ENCODE peak calls at places on chromosomes 3 and 15, in ten cellular contexts. One of them, this sample, is unnamed.

GRCh38 chr15:81161215-81161673 is 27.2 kb downstream of the CFAP161 start:
- DNase-seq in activated T-helper 1 cell treated with anti-CD3 and anti-CD28 coated beads, Interleukin-2, amount 50 U/mL, for 16 hours: no peak
- DNase-seq in CD4-positive, alpha-beta memory T cell: no peak
- DNase-seq in AG08395: no peak
- DNase-seq in stimulated activated CD8-positive, alpha-beta memory T cell treated with anti-CD3 and anti-CD28 coated beads, Interleukin-12 subunit alpha, Interleukin-12 subunit beta, amount 100 ng/mL, for 1 hour: no peak
- DNase-seq in fibroblast of pulmonary artery: no peak
- DNase-seq in iris pigment epithelial cell: no peak
- DNase-seq in amniotic stem cell: no peak
- DNase-seq in left kidney: no peak
- DNase-seq in H54: no peak
- DNase-seq in this sample: no peak

GRCh38 chr15:90762109-90762508 is 45.0 kb downstream of the BLM start:
- DNase-seq in AG08395: peak
- DNase-seq in CD4-positive, alpha-beta memory T cell: no peak
- DNase-seq in iris pigment epithelial cell: peak
- DNase-seq in H54: no peak
- DNase-seq in activated T-helper 1 cell treated with anti-CD3 and anti-CD28 coated beads, Interleukin-2, amount 50 U/mL, for 16 hours: no peak
- DNase-seq in left kidney: no peak
- DNase-seq in amniotic stem cell: no peak
- DNase-seq in stimulated activated CD8-positive, alpha-beta memory T cell treated with anti-CD3 and anti-CD28 coated beads, Interleukin-12 subunit alpha, Interleukin-12 subunit beta, amount 100 ng/mL, for 1 hour: no peak
- DNase-seq in fibroblast of pulmonary artery: peak
- DNase-seq in this sample: peak

GRCh38 chr3:69671082-69671952 is 67.9 kb upstream of the MITF start:
- DNase-seq in activated T-helper 1 cell treated with anti-CD3 and anti-CD28 coated beads, Interleukin-2, amount 50 U/mL, for 16 hours: no peak
- DNase-seq in AG08395: peak
- DNase-seq in CD4-positive, alpha-beta memory T cell: no peak
- DNase-seq in iris pigment epithelial cell: peak
- DNase-seq in amniotic stem cell: no peak
- DNase-seq in H54: peak
- DNase-seq in stimulated activated CD8-positive, alpha-beta memory T cell treated with anti-CD3 and anti-CD28 coated beads, Interleukin-12 subunit alpha, Interleukin-12 subunit beta, amount 100 ng/mL, for 1 hour: no peak
- DNase-seq in left kidney: peak
- DNase-seq in fibroblast of pulmonary artery: peak
- DNase-seq in this sample: peak

GRCh38 chr3:23968467-23969184 is 23.5 kb downstream of the NR1D2 start:
- DNase-seq in AG08395: no peak
- DNase-seq in amniotic stem cell: no peak
- DNase-seq in stimulated activated CD8-positive, alpha-beta memory T cell treated with anti-CD3 and anti-CD28 coated beads, Interleukin-12 subunit alpha, Interleukin-12 subunit beta, amount 100 ng/mL, for 1 hour: no peak
- DNase-seq in fibroblast of pulmonary artery: peak
- DNase-seq in iris pigment epithelial cell: peak
- DNase-seq in left kidney: no peak
- DNase-seq in CD4-positive, alpha-beta memory T cell: no peak
- DNase-seq in activated T-helper 1 cell treated with anti-CD3 and anti-CD28 coated beads, Interleukin-2, amount 50 U/mL, for 16 hours: no peak
- DNase-seq in H54: no peak
- DNase-seq in this sample: no peak

GRCh38 chr3:102229062-102229655 is 205.7 kb upstream of the ZPLD1 start:
- DNase-seq in activated T-helper 1 cell treated with anti-CD3 and anti-CD28 coated beads, Interleukin-2, amount 50 U/mL, for 16 hours: peak
- DNase-seq in amniotic stem cell: peak
- DNase-seq in H54: peak
- DNase-seq in iris pigment epithelial cell: peak
- DNase-seq in left kidney: peak
- DNase-seq in CD4-positive, alpha-beta memory T cell: peak
- DNase-seq in fibroblast of pulmonary artery: peak
- DNase-seq in AG08395: peak
- DNase-seq in stimulated activated CD8-positive, alpha-beta memory T cell treated with anti-CD3 and anti-CD28 coated beads, Interleukin-12 subunit alpha, Interleukin-12 subunit beta, amount 100 ng/mL, for 1 hour: peak
- DNase-seq in this sample: peak

GRCh38 chr3:188571531-188572115 is 417.7 kb downstream of the LPP start:
- DNase-seq in CD4-positive, alpha-beta memory T cell: no peak
- DNase-seq in amniotic stem cell: no peak
- DNase-seq in H54: no peak
- DNase-seq in iris pigment epithelial cell: no peak
- DNase-seq in left kidney: no peak
- DNase-seq in fibroblast of pulmonary artery: peak
- DNase-seq in stimulated activated CD8-positive, alpha-beta memory T cell treated with anti-CD3 and anti-CD28 coated beads, Interleukin-12 subunit alpha, Interleukin-12 subunit beta, amount 100 ng/mL, for 1 hour: no peak
- DNase-seq in activated T-helper 1 cell treated with anti-CD3 and anti-CD28 coated beads, Interleukin-2, amount 50 U/mL, for 16 hours: no peak
- DNase-seq in AG08395: no peak
- DNase-seq in this sample: no peak

GRCh38 chr3:54578417-54578816 is 349.4 kb downstream of the LRTM1 start:
- DNase-seq in fibroblast of pulmonary artery: peak
- DNase-seq in AG08395: peak
- DNase-seq in H54: no peak
- DNase-seq in stimulated activated CD8-positive, alpha-beta memory T cell treated with anti-CD3 and anti-CD28 coated beads, Interleukin-12 subunit alpha, Interleukin-12 subunit beta, amount 100 ng/mL, for 1 hour: no peak
- DNase-seq in iris pigment epithelial cell: peak
- DNase-seq in CD4-positive, alpha-beta memory T cell: no peak
- DNase-seq in amniotic stem cell: no peak
- DNase-seq in activated T-helper 1 cell treated with anti-CD3 and anti-CD28 coated beads, Interleukin-2, amount 50 U/mL, for 16 hours: no peak
- DNase-seq in left kidney: no peak
- DNase-seq in this sample: no peak

GRCh38 chr3:98501270-98501669 is 3.8 kb downstream of the OR5K2 start:
- DNase-seq in iris pigment epithelial cell: no peak
- DNase-seq in AG08395: no peak
- DNase-seq in H54: no peak
- DNase-seq in activated T-helper 1 cell treated with anti-CD3 and anti-CD28 coated beads, Interleukin-2, amount 50 U/mL, for 16 hours: no peak
- DNase-seq in amniotic stem cell: no peak
- DNase-seq in left kidney: no peak
- DNase-seq in CD4-positive, alpha-beta memory T cell: no peak
- DNase-seq in stimulated activated CD8-positive, alpha-beta memory T cell treated with anti-CD3 and anti-CD28 coated beads, Interleukin-12 subunit alpha, Interleukin-12 subunit beta, amount 100 ng/mL, for 1 hour: no peak
- DNase-seq in fibroblast of pulmonary artery: no peak
- DNase-seq in this sample: peak

GRCh38 chr15:31338879-31339557 is 12.4 kb downstream of the KLF13 start:
- DNase-seq in iris pigment epithelial cell: peak
- DNase-seq in H54: no peak
- DNase-seq in left kidney: peak
- DNase-seq in stimulated activated CD8-positive, alpha-beta memory T cell treated with anti-CD3 and anti-CD28 coated beads, Interleukin-12 subunit alpha, Interleukin-12 subunit beta, amount 100 ng/mL, for 1 hour: no peak
- DNase-seq in AG08395: peak
- DNase-seq in activated T-helper 1 cell treated with anti-CD3 and anti-CD28 coated beads, Interleukin-2, amount 50 U/mL, for 16 hours: no peak
- DNase-seq in fibroblast of pulmonary artery: peak
- DNase-seq in CD4-positive, alpha-beta memory T cell: no peak
- DNase-seq in amniotic stem cell: no peak
- DNase-seq in this sample: peak

GRCh38 chr3:172515130-172515918 is 7.9 kb downstream of the TNFSF10 start:
- DNase-seq in AG08395: no peak
- DNase-seq in iris pigment epithelial cell: no peak
- DNase-seq in amniotic stem cell: no peak
- DNase-seq in fibroblast of pulmonary artery: peak
- DNase-seq in activated T-helper 1 cell treated with anti-CD3 and anti-CD28 coated beads, Interleukin-2, amount 50 U/mL, for 16 hours: no peak
- DNase-seq in stimulated activated CD8-positive, alpha-beta memory T cell treated with anti-CD3 and anti-CD28 coated beads, Interleukin-12 subunit alpha, Interleukin-12 subunit beta, amount 100 ng/mL, for 1 hour: no peak
- DNase-seq in H54: no peak
- DNase-seq in CD4-positive, alpha-beta memory T cell: no peak
- DNase-seq in left kidney: peak
- DNase-seq in this sample: no peak

GRCh38 chr15:101723161-101723873 is 956 bp downstream of the TARS3 start:
- DNase-seq in iris pigment epithelial cell: peak
- DNase-seq in H54: no peak
- DNase-seq in amniotic stem cell: no peak
- DNase-seq in activated T-helper 1 cell treated with anti-CD3 and anti-CD28 coated beads, Interleukin-2, amount 50 U/mL, for 16 hours: no peak
- DNase-seq in fibroblast of pulmonary artery: peak
- DNase-seq in left kidney: peak
- DNase-seq in CD4-positive, alpha-beta memory T cell: peak
- DNase-seq in AG08395: peak
- DNase-seq in stimulated activated CD8-positive, alpha-beta memory T cell treated with anti-CD3 and anti-CD28 coated beads, Interleukin-12 subunit alpha, Interleukin-12 subunit beta, amount 100 ng/mL, for 1 hour: no peak
- DNase-seq in this sample: peak

GRCh38 chr3:43968465-43968864 is 273.2 kb upstream of the TOPAZ1 start:
- DNase-seq in stimulated activated CD8-positive, alpha-beta memory T cell treated with anti-CD3 and anti-CD28 coated beads, Interleukin-12 subunit alpha, Interleukin-12 subunit beta, amount 100 ng/mL, for 1 hour: no peak
- DNase-seq in left kidney: no peak
- DNase-seq in fibroblast of pulmonary artery: no peak
- DNase-seq in iris pigment epithelial cell: no peak
- DNase-seq in AG08395: no peak
- DNase-seq in CD4-positive, alpha-beta memory T cell: no peak
- DNase-seq in activated T-helper 1 cell treated with anti-CD3 and anti-CD28 coated beads, Interleukin-2, amount 50 U/mL, for 16 hours: no peak
- DNase-seq in H54: no peak
- DNase-seq in amniotic stem cell: no peak
- DNase-seq in this sample: no peak

GRCh38 chr3:64405211-64405818 is 180.0 kb upstream of the PRICKLE2 start:
- DNase-seq in fibroblast of pulmonary artery: peak
- DNase-seq in activated T-helper 1 cell treated with anti-CD3 and anti-CD28 coated beads, Interleukin-2, amount 50 U/mL, for 16 hours: no peak
- DNase-seq in AG08395: no peak
- DNase-seq in stimulated activated CD8-positive, alpha-beta memory T cell treated with anti-CD3 and anti-CD28 coated beads, Interleukin-12 subunit alpha, Interleukin-12 subunit beta, amount 100 ng/mL, for 1 hour: no peak
- DNase-seq in iris pigment epithelial cell: no peak
- DNase-seq in left kidney: no peak
- DNase-seq in H54: no peak
- DNase-seq in amniotic stem cell: no peak
- DNase-seq in CD4-positive, alpha-beta memory T cell: no peak
- DNase-seq in this sample: no peak

GRCh38 chr3:80492162-80492561 is 724.4 kb upstream of the ROBO1 start:
- DNase-seq in AG08395: no peak
- DNase-seq in stimulated activated CD8-positive, alpha-beta memory T cell treated with anti-CD3 and anti-CD28 coated beads, Interleukin-12 subunit alpha, Interleukin-12 subunit beta, amount 100 ng/mL, for 1 hour: no peak
- DNase-seq in fibroblast of pulmonary artery: no peak
- DNase-seq in H54: no peak
- DNase-seq in activated T-helper 1 cell treated with anti-CD3 and anti-CD28 coated beads, Interleukin-2, amount 50 U/mL, for 16 hours: no peak
- DNase-seq in CD4-positive, alpha-beta memory T cell: no peak
- DNase-seq in amniotic stem cell: no peak
- DNase-seq in left kidney: no peak
- DNase-seq in iris pigment epithelial cell: no peak
- DNase-seq in this sample: no peak

GRCh38 chr3:15223684-15224575 is 17.9 kb downstream of the CAPN7 start:
- DNase-seq in left kidney: no peak
- DNase-seq in H54: no peak
- DNase-seq in stimulated activated CD8-positive, alpha-beta memory T cell treated with anti-CD3 and anti-CD28 coated beads, Interleukin-12 subunit alpha, Interleukin-12 subunit beta, amount 100 ng/mL, for 1 hour: no peak
- DNase-seq in iris pigment epithelial cell: peak
- DNase-seq in fibroblast of pulmonary artery: no peak
- DNase-seq in CD4-positive, alpha-beta memory T cell: no peak
- DNase-seq in AG08395: no peak
- DNase-seq in activated T-helper 1 cell treated with anti-CD3 and anti-CD28 coated beads, Interleukin-2, amount 50 U/mL, for 16 hours: no peak
- DNase-seq in amniotic stem cell: no peak
- DNase-seq in this sample: peak

GRCh38 chr3:294096-294495 is 97.5 kb downstream of the CHL1 start:
- DNase-seq in fibroblast of pulmonary artery: no peak
- DNase-seq in CD4-positive, alpha-beta memory T cell: no peak
- DNase-seq in left kidney: no peak
- DNase-seq in activated T-helper 1 cell treated with anti-CD3 and anti-CD28 coated beads, Interleukin-2, amount 50 U/mL, for 16 hours: no peak
- DNase-seq in amniotic stem cell: no peak
- DNase-seq in iris pigment epithelial cell: no peak
- DNase-seq in H54: no peak
- DNase-seq in AG08395: no peak
- DNase-seq in stimulated activated CD8-positive, alpha-beta memory T cell treated with anti-CD3 and anti-CD28 coated beads, Interleukin-12 subunit alpha, Interleukin-12 subunit beta, amount 100 ng/mL, for 1 hour: no peak
- DNase-seq in this sample: no peak

GRCh38 chr3:60514866-60515265 is 736.4 kb downstream of the FHIT start:
- DNase-seq in left kidney: peak
- DNase-seq in CD4-positive, alpha-beta memory T cell: no peak
- DNase-seq in stimulated activated CD8-positive, alpha-beta memory T cell treated with anti-CD3 and anti-CD28 coated beads, Interleukin-12 subunit alpha, Interleukin-12 subunit beta, amount 100 ng/mL, for 1 hour: no peak
- DNase-seq in activated T-helper 1 cell treated with anti-CD3 and anti-CD28 coated beads, Interleukin-2, amount 50 U/mL, for 16 hours: no peak
- DNase-seq in iris pigment epithelial cell: no peak
- DNase-seq in H54: no peak
- DNase-seq in fibroblast of pulmonary artery: no peak
- DNase-seq in AG08395: no peak
- DNase-seq in amniotic stem cell: no peak
- DNase-seq in this sample: no peak

GRCh38 chr3:23760871-23761373 is 44.8 kb upstream of the UBE2E1 start:
- DNase-seq in AG08395: no peak
- DNase-seq in amniotic stem cell: no peak
- DNase-seq in stimulated activated CD8-positive, alpha-beta memory T cell treated with anti-CD3 and anti-CD28 coated beads, Interleukin-12 subunit alpha, Interleukin-12 subunit beta, amount 100 ng/mL, for 1 hour: no peak
- DNase-seq in H54: no peak
- DNase-seq in activated T-helper 1 cell treated with anti-CD3 and anti-CD28 coated beads, Interleukin-2, amount 50 U/mL, for 16 hours: no peak
- DNase-seq in iris pigment epithelial cell: no peak
- DNase-seq in CD4-positive, alpha-beta memory T cell: no peak
- DNase-seq in left kidney: no peak
- DNase-seq in fibroblast of pulmonary artery: no peak
- DNase-seq in this sample: no peak

GRCh38 chr3:122936335-122936734 is 91.2 kb downstream of the SEMA5B start:
- DNase-seq in activated T-helper 1 cell treated with anti-CD3 and anti-CD28 coated beads, Interleukin-2, amount 50 U/mL, for 16 hours: no peak
- DNase-seq in AG08395: no peak
- DNase-seq in left kidney: no peak
- DNase-seq in H54: no peak
- DNase-seq in fibroblast of pulmonary artery: no peak
- DNase-seq in amniotic stem cell: no peak
- DNase-seq in stimulated activated CD8-positive, alpha-beta memory T cell treated with anti-CD3 and anti-CD28 coated beads, Interleukin-12 subunit alpha, Interleukin-12 subunit beta, amount 100 ng/mL, for 1 hour: no peak
- DNase-seq in CD4-positive, alpha-beta memory T cell: no peak
- DNase-seq in iris pigment epithelial cell: no peak
- DNase-seq in this sample: peak

GRCh38 chr3:66989860-66990696 is 8.0 kb upstream of the KBTBD8 start:
- DNase-seq in activated T-helper 1 cell treated with anti-CD3 and anti-CD28 coated beads, Interleukin-2, amount 50 U/mL, for 16 hours: no peak
- DNase-seq in CD4-positive, alpha-beta memory T cell: no peak
- DNase-seq in stimulated activated CD8-positive, alpha-beta memory T cell treated with anti-CD3 and anti-CD28 coated beads, Interleukin-12 subunit alpha, Interleukin-12 subunit beta, amount 100 ng/mL, for 1 hour: no peak
- DNase-seq in AG08395: no peak
- DNase-seq in fibroblast of pulmonary artery: no peak
- DNase-seq in H54: no peak
- DNase-seq in left kidney: peak
- DNase-seq in iris pigment epithelial cell: peak
- DNase-seq in amniotic stem cell: no peak
- DNase-seq in this sample: no peak

GRCh38 chr3:7015683-7016440 is 154.9 kb downstream of the GRM7 start:
- DNase-seq in amniotic stem cell: no peak
- DNase-seq in iris pigment epithelial cell: no peak
- DNase-seq in CD4-positive, alpha-beta memory T cell: no peak
- DNase-seq in left kidney: peak
- DNase-seq in stimulated activated CD8-positive, alpha-beta memory T cell treated with anti-CD3 and anti-CD28 coated beads, Interleukin-12 subunit alpha, Interleukin-12 subunit beta, amount 100 ng/mL, for 1 hour: no peak
- DNase-seq in activated T-helper 1 cell treated with anti-CD3 and anti-CD28 coated beads, Interleukin-2, amount 50 U/mL, for 16 hours: no peak
- DNase-seq in fibroblast of pulmonary artery: no peak
- DNase-seq in H54: no peak
- DNase-seq in AG08395: no peak
- DNase-seq in this sample: no peak

GRCh38 chr15:70289191-70289955 is 191.7 kb upstream of the TLE3 start:
- DNase-seq in AG08395: peak
- DNase-seq in fibroblast of pulmonary artery: peak
- DNase-seq in H54: no peak
- DNase-seq in iris pigment epithelial cell: peak
- DNase-seq in CD4-positive, alpha-beta memory T cell: no peak
- DNase-seq in left kidney: peak
- DNase-seq in stimulated activated CD8-positive, alpha-beta memory T cell treated with anti-CD3 and anti-CD28 coated beads, Interleukin-12 subunit alpha, Interleukin-12 subunit beta, amount 100 ng/mL, for 1 hour: no peak
- DNase-seq in activated T-helper 1 cell treated with anti-CD3 and anti-CD28 coated beads, Interleukin-2, amount 50 U/mL, for 16 hours: no peak
- DNase-seq in amniotic stem cell: no peak
- DNase-seq in this sample: no peak

GRCh38 chr3:87575538-87575937 is 299.2 kb upstream of the POU1F1 start:
- DNase-seq in AG08395: no peak
- DNase-seq in CD4-positive, alpha-beta memory T cell: no peak
- DNase-seq in left kidney: peak
- DNase-seq in activated T-helper 1 cell treated with anti-CD3 and anti-CD28 coated beads, Interleukin-2, amount 50 U/mL, for 16 hours: no peak
- DNase-seq in stimulated activated CD8-positive, alpha-beta memory T cell treated with anti-CD3 and anti-CD28 coated beads, Interleukin-12 subunit alpha, Interleukin-12 subunit beta, amount 100 ng/mL, for 1 hour: no peak
- DNase-seq in iris pigment epithelial cell: no peak
- DNase-seq in fibroblast of pulmonary artery: no peak
- DNase-seq in amniotic stem cell: no peak
- DNase-seq in H54: no peak
- DNase-seq in this sample: no peak

GRCh38 chr15:88378259-88378658 is 88.9 kb downstream of the MRPL46 start:
- DNase-seq in amniotic stem cell: no peak
- DNase-seq in iris pigment epithelial cell: peak
- DNase-seq in left kidney: no peak
- DNase-seq in fibroblast of pulmonary artery: no peak
- DNase-seq in H54: no peak
- DNase-seq in AG08395: no peak
- DNase-seq in stimulated activated CD8-positive, alpha-beta memory T cell treated with anti-CD3 and anti-CD28 coated beads, Interleukin-12 subunit alpha, Interleukin-12 subunit beta, amount 100 ng/mL, for 1 hour: no peak
- DNase-seq in activated T-helper 1 cell treated with anti-CD3 and anti-CD28 coated beads, Interleukin-2, amount 50 U/mL, for 16 hours: no peak
- DNase-seq in CD4-positive, alpha-beta memory T cell: no peak
- DNase-seq in this sample: no peak

GRCh38 chr15:49675051-49675450 is 54.2 kb downstream of the DTWD1 start:
- DNase-seq in fibroblast of pulmonary artery: peak
- DNase-seq in AG08395: peak
- DNase-seq in left kidney: no peak
- DNase-seq in H54: peak
- DNase-seq in stimulated activated CD8-positive, alpha-beta memory T cell treated with anti-CD3 and anti-CD28 coated beads, Interleukin-12 subunit alpha, Interleukin-12 subunit beta, amount 100 ng/mL, for 1 hour: no peak
- DNase-seq in activated T-helper 1 cell treated with anti-CD3 and anti-CD28 coated beads, Interleukin-2, amount 50 U/mL, for 16 hours: no peak
- DNase-seq in iris pigment epithelial cell: peak
- DNase-seq in CD4-positive, alpha-beta memory T cell: no peak
- DNase-seq in amniotic stem cell: peak
- DNase-seq in this sample: no peak

GRCh38 chr3:161914703-161915102 is 418.1 kb downstream of the OTOL1 start:
- DNase-seq in H54: no peak
- DNase-seq in stimulated activated CD8-positive, alpha-beta memory T cell treated with anti-CD3 and anti-CD28 coated beads, Interleukin-12 subunit alpha, Interleukin-12 subunit beta, amount 100 ng/mL, for 1 hour: no peak
- DNase-seq in activated T-helper 1 cell treated with anti-CD3 and anti-CD28 coated beads, Interleukin-2, amount 50 U/mL, for 16 hours: no peak
- DNase-seq in fibroblast of pulmonary artery: peak
- DNase-seq in CD4-positive, alpha-beta memory T cell: no peak
- DNase-seq in left kidney: peak
- DNase-seq in AG08395: peak
- DNase-seq in iris pigment epithelial cell: peak
- DNase-seq in amniotic stem cell: peak
- DNase-seq in this sample: peak

GRCh38 chr3:62597481-62597880 is 224.1 kb upstream of the FEZF2 start:
- DNase-seq in CD4-positive, alpha-beta memory T cell: no peak
- DNase-seq in activated T-helper 1 cell treated with anti-CD3 and anti-CD28 coated beads, Interleukin-2, amount 50 U/mL, for 16 hours: no peak
- DNase-seq in left kidney: no peak
- DNase-seq in stimulated activated CD8-positive, alpha-beta memory T cell treated with anti-CD3 and anti-CD28 coated beads, Interleukin-12 subunit alpha, Interleukin-12 subunit beta, amount 100 ng/mL, for 1 hour: no peak
- DNase-seq in fibroblast of pulmonary artery: no peak
- DNase-seq in iris pigment epithelial cell: no peak
- DNase-seq in H54: no peak
- DNase-seq in amniotic stem cell: no peak
- DNase-seq in AG08395: no peak
- DNase-seq in this sample: no peak

GRCh38 chr15:31867536-31868442 is 162.5 kb upstream of the CHRNA7 start:
- DNase-seq in H54: peak
- DNase-seq in amniotic stem cell: no peak
- DNase-seq in left kidney: peak
- DNase-seq in CD4-positive, alpha-beta memory T cell: peak
- DNase-seq in fibroblast of pulmonary artery: peak
- DNase-seq in iris pigment epithelial cell: peak
- DNase-seq in activated T-helper 1 cell treated with anti-CD3 and anti-CD28 coated beads, Interleukin-2, amount 50 U/mL, for 16 hours: peak
- DNase-seq in AG08395: peak
- DNase-seq in stimulated activated CD8-positive, alpha-beta memory T cell treated with anti-CD3 and anti-CD28 coated beads, Interleukin-12 subunit alpha, Interleukin-12 subunit beta, amount 100 ng/mL, for 1 hour: peak
- DNase-seq in this sample: peak